ENCODE peak calls at places on chromosomes 12 and 14, in ten cellular contexts. R, C, Q, P, U, F, I, V, O and N are unnamed samples.

GRCh38 chr12:88305491-88305890 is 163.4 kb downstream of the TMTC3 start:
- DNase-seq in R (peak), C (no peak), Q (no peak), P (peak), U (no peak), F (no peak), I (no peak), V (no peak), O (no peak), N (peak)

GRCh38 chr14:71855399-71856036 is 76.7 kb upstream of the RGS6 start:
- DNase-seq in R (peak), C (peak), Q (peak), P (peak), U (peak), F (peak), I (peak), V (peak), O (peak), N (peak)

GRCh38 chr12:43789941-43790340 is 16.2 kb downstream of the TWF1 start:
- DNase-seq in R (peak), C (peak), Q (no peak), P (peak), U (no peak), F (peak), I (no peak), V (no peak), O (no peak), N (peak)

GRCh38 chr14:78157855-78158436 is 12.2 kb upstream of the NRXN3 start:
- DNase-seq in R (peak), C (peak), Q (peak), P (no peak), U (no peak), F (no peak), I (no peak), V (peak), O (no peak), N (peak)

GRCh38 chr12:95736631-95737030 is 53.9 kb downstream of the NTN4 start:
- DNase-seq in R (no peak), C (peak), Q (peak), P (no peak), U (no peak), F (peak), I (no peak), V (no peak), O (no peak), N (no peak)

GRCh38 chr12:48717252-48717695 is 767 bp upstream of the CCNT1 start:
- DNase-seq in R (peak), C (peak), Q (no peak), P (peak), U (no peak), F (no peak), I (no peak), V (no peak), O (no peak), N (no peak)

GRCh38 chr14:72657214-72657921 is 236.5 kb downstream of the DPF3 start:
- DNase-seq in R (peak), C (no peak), Q (no peak), P (no peak), U (no peak), F (no peak), I (no peak), V (no peak), O (no peak), N (peak)

GRCh38 chr12:21001778-21002177 is 129.2 kb upstream of the SLCO1B1 start:
- DNase-seq in R (no peak), C (no peak), Q (no peak), P (no peak), U (no peak), F (no peak), I (no peak), V (no peak), O (no peak), N (no peak)

GRCh38 chr14:88228519-88229236 is 94.4 kb downstream of the KCNK10 start:
- DNase-seq in R (peak), C (peak), Q (no peak), P (no peak), U (no peak), F (no peak), I (no peak), V (no peak), O (no peak), N (peak)

GRCh38 chr14:93713726-93714405 is 74.4 kb downstream of the PRIMA1 start:
- DNase-seq in R (no peak), C (no peak), Q (no peak), P (no peak), U (no peak), F (no peak), I (no peak), V (no peak), O (no peak), N (no peak)

GRCh38 chr12:24198070-24198469 is 248.6 kb upstream of the SOX5 start:
- DNase-seq in R (peak), C (no peak), Q (no peak), P (no peak), U (no peak), F (no peak), I (no peak), V (no peak), O (no peak), N (no peak)

GRCh38 chr12:109999983-110000505 is 814 bp downstream of the ANKRD13A start:
- DNase-seq in R (peak), C (peak), Q (peak), P (peak), U (no peak), F (no peak), I (peak), V (peak), O (no peak), N (peak)

GRCh38 chr12:26845057-26845666 is 12.2 kb upstream of the ITPR2 start:
- DNase-seq in R (peak), C (peak), Q (peak), P (peak), U (no peak), F (no peak), I (peak), V (peak), O (peak), N (peak)

GRCh38 chr12:105204916-105205315 is 31.1 kb downstream of the APPL2 start:
- DNase-seq in R (peak), C (peak), Q (no peak), P (no peak), U (peak), F (peak), I (no peak), V (no peak), O (no peak), N (peak)

GRCh38 chr12:53791735-53792326 is 40.1 kb upstream of the CISTR start:
- DNase-seq in R (peak), C (peak), Q (no peak), P (peak), U (no peak), F (no peak), I (no peak), V (peak), O (no peak), N (peak)

GRCh38 chr14:97277711-97278110 is 480.5 kb downstream of the VRK1 start:
- DNase-seq in R (no peak), C (no peak), Q (no peak), P (no peak), U (no peak), F (no peak), I (no peak), V (no peak), O (peak), N (no peak)

GRCh38 chr12:106915635-106916026 is 40.1 kb upstream of the TMEM263 start:
- DNase-seq in R (no peak), C (no peak), Q (no peak), P (no peak), U (no peak), F (no peak), I (no peak), V (no peak), O (no peak), N (no peak)

GRCh38 chr12:42070056-42070455 is 74.6 kb downstream of the GXYLT1 start:
- DNase-seq in R (no peak), C (peak), Q (no peak), P (no peak), U (no peak), F (no peak), I (no peak), V (no peak), O (no peak), N (no peak)

GRCh38 chr14:75127903-75128595 is 1.2 kb upstream of the NEK9 start:
- DNase-seq in R (no peak), C (no peak), Q (no peak), P (peak), U (no peak), F (no peak), I (no peak), V (no peak), O (no peak), N (no peak)

GRCh38 chr12:66693901-66694513 is 15.1 kb upstream of the GRIP1 start:
- DNase-seq in R (peak), C (peak), Q (peak), P (peak), U (peak), F (peak), I (peak), V (no peak), O (peak), N (peak)

GRCh38 chr12:119372540-119372939 is 38.0 kb downstream of the CCDC60 start:
- DNase-seq in R (no peak), C (no peak), Q (no peak), P (no peak), U (no peak), F (no peak), I (no peak), V (no peak), O (no peak), N (no peak)

GRCh38 chr14:91358654-91359210 is 58.9 kb downstream of the CCDC88C start:
- DNase-seq in R (no peak), C (no peak), Q (peak), P (no peak), U (no peak), F (no peak), I (no peak), V (no peak), O (no peak), N (no peak)

GRCh38 chr14:33938131-33938949 is 12.5 kb downstream of the EGLN3 start:
- DNase-seq in R (peak), C (peak), Q (peak), P (peak), U (no peak), F (no peak), I (peak), V (peak), O (peak), N (peak)
- H3K4me3 ChIP-seq in R (no peak), C (no peak), Q (no peak), P (no peak), U (no peak), F (no peak), I (no peak), V (peak), O (peak), N (peak)

GRCh38 chr12:112939761-112940357 is 1.6 kb downstream of the OAS3 start:
- DNase-seq in R (no peak), C (no peak), Q (no peak), P (no peak), U (no peak), F (no peak), I (no peak), V (no peak), O (no peak), N (no peak)
- H3K4me3 ChIP-seq in R (no peak), C (no peak), Q (peak), P (no peak), U (no peak), F (no peak), I (no peak), V (peak), O (no peak), N (peak)

GRCh38 chr12:79927772-79928474 is 7.0 kb downstream of the PPP1R12A start:
- DNase-seq in R (peak), C (peak), Q (no peak), P (peak), U (no peak), F (no peak), I (no peak), V (no peak), O (no peak), N (no peak)
- H3K4me3 ChIP-seq in R (no peak), C (peak), Q (no peak), P (no peak), U (no peak), F (no peak), I (no peak), V (no peak), O (no peak), N (no peak)

GRCh38 chr14:65976771-65977170 is 509.4 kb upstream of the CCDC196 start:
- DNase-seq in R (no peak), C (peak), Q (no peak), P (no peak), U (no peak), F (no peak), I (no peak), V (no peak), O (no peak), N (no peak)
- H3K4me3 ChIP-seq in R (no peak), C (no peak), Q (no peak), P (no peak), U (no peak), F (no peak), I (no peak), V (no peak), O (no peak), N (no peak)

GRCh38 chr14:102911991-102912761 is 10.3 kb upstream of the AMN start:
- DNase-seq in R (no peak), C (no peak), Q (peak), P (no peak), U (no peak), F (no peak), I (no peak), V (no peak), O (no peak), N (no peak)
- H3K4me3 ChIP-seq in R (no peak), C (no peak), Q (no peak), P (no peak), U (no peak), F (no peak), I (no peak), V (no peak), O (no peak), N (no peak)

GRCh38 chr14:100827140-100827517 is 1.2 kb downstream of the MEG3 start:
- DNase-seq in R (no peak), C (peak), Q (peak), P (no peak), U (no peak), F (no peak), I (no peak), V (no peak), O (no peak), N (no peak)
- H3K4me3 ChIP-seq in R (peak), C (peak), Q (peak), P (no peak), U (peak), F (peak), I (no peak), V (peak), O (no peak), N (no peak)

DNA sequence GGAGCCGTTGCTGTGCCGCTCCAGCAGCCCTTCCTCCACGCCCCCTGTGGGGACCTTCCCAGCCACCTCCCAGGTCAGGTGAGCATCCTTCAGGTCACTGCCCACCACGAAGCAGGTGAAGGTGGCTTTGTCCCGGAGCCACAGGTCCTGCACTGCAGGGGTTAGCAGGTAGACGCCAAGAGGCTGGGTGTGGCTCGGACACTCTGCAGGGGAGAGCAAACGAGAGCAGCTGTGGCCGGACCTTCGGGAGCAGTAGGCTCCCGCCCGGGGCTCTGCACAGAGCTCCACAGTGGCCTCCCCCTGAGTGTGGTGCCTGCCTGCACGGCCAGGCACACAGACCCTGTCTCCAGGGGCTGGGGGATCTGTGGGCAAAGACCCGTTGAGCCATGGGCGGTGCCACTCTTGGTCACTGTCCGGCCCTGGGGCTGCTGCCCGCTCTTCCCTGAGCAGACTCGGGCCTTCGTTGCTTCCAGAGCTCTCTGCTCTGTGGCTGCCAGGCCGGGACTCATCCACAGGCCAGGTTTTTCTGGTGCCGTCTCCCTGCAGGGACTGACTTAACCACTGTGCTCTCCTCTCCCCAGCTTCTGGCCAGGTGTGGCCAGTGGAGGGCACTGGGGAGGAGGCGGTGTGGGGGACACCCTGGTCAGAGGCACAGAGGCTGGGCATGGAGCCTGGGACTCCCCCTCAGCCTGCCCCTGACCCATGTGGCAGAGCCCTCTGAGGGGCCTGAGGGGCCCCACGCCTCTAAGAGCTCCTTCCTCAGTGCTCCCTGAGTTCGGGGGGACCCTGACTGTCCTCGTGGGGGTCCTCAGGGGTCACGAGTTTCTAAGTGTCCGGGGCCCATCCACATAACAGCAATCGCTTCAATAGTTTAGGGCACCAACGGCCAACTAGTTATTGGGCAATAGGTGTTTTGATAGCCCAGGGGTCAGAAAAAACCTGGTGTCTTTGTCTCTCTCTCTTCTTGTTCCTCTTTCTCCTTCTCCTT is 314.9 kb downstream of the TMEM121 start:
- DNase-seq in R (no peak), C (no peak), Q (no peak), P (no peak), U (no peak), F (no peak), I (no peak), V (no peak), O (no peak), N (no peak)
- H3K4me3 ChIP-seq in R (no peak), C (no peak), Q (no peak), P (no peak), U (no peak), F (no peak), I (no peak), V (no peak), O (no peak), N (no peak)

DNA sequence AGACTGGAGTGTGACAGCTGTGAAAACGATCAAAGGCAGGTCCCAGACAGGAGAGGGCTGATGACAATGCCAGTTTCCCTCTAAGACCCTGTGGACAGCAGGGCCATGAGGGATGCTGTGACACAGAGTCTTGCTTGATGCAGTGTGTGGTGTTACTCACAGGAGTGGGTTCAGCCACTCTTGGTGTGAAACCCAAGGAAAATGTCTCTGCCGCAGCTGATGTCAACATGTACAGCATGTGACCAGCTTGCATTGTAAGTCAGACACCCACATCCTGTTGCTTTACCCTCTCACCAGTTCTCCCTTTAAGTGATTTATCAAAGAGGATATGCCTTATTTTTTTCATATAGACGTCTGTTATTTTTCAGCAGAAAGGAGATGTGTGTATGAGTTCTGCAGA is 268.6 kb downstream of the BTG1 start:
- DNase-seq in R (peak), C (peak), Q (peak), P (peak), U (peak), F (peak), I (peak), V (peak), O (no peak), N (no peak)
- H3K4me3 ChIP-seq in R (no peak), C (no peak), Q (no peak), P (no peak), U (no peak), F (no peak), I (no peak), V (no peak), O (no peak), N (no peak)

GRCh38 chr12:56836800-56837663 is 73.9 kb downstream of the HSD17B6 start:
- DNase-seq in R (peak), C (peak), Q (no peak), P (peak), U (peak), F (peak), I (no peak), V (no peak), O (no peak), N (peak)

GRCh38 chr12:56840922-56841321 is 77.8 kb downstream of the HSD17B6 start:
- DNase-seq in R (peak), C (peak), Q (no peak), P (no peak), U (no peak), F (peak), I (no peak), V (no peak), O (no peak), N (peak)

GRCh38 chr12:56838602-56839488 is 75.7 kb downstream of the HSD17B6 start:
- DNase-seq in R (no peak), C (no peak), Q (no peak), P (no peak), U (no peak), F (peak), I (no peak), V (no peak), O (no peak), N (peak)

GRCh38 chr12:56836317-56836716 is 73.2 kb downstream of the HSD17B6 start:
- DNase-seq in R (peak), C (peak), Q (peak), P (no peak), U (no peak), F (peak), I (no peak), V (no peak), O (no peak), N (peak)

DNA sequence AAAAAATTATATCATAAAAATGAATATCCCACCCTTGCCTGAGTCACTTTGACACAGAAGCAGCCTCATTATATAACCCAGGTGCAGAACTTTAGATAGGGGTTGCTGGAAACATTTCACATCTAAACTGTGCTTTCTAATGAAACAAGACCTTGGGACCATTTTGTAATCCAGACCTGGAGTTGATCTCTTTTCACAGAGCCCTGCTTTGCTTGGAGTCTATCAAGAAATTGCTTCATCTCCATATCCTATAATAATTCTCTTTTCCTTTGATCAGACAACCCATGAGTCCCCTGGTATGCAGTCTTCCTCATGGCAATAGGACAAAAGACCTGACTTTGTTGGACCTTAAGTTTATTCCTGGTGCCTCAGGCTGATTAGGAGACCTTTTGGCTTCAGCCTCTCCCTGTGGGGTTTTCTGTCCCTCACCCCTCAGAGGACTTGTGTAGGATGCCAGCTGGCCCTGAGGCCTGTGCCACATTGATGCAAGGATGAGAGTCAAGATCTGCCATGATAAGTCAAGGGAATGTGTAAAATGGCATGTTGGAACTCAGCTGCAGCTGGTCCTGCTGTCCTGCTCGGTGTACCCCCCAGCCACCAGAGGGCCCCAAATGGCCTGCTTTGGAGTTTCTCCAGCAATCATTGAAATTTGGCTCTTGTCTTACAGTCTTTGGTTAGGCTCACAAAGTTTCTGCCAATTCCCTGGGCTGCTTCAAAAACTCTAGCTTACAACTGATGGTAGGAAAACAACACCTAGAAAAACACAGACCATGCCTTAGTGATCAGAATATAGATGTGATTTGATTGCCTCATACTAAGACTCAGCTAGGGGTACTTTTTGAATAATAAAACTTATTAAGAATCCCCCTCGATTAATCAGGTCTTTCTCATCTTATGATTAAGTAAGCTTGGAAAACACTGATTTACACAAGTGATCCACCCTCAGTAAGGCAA is 76.6 kb downstream of the HSD17B6 start:
- DNase-seq in R (peak), C (peak), Q (peak), P (peak), U (no peak), F (no peak), I (peak), V (peak), O (peak), N (peak)
- H3K4me3 ChIP-seq in R (no peak), C (no peak), Q (no peak), P (no peak), U (no peak), F (no peak), I (no peak), V (no peak), O (no peak), N (no peak)